ENCODE peak calls at places on chromosomes 6 and 20, in seven cellular contexts. B, I, D, K, G, L and F are unnamed samples.
A peak's percentile ranks its signal among the peaks of the same experiment; 100 is the strongest.

GRCh38 chr6:4860387-4860786 is 84.2 kb downstream of the CDYL start:
- DNase-seq in B (no peak), I (no peak), D (no peak), K (no peak), G (no peak), L (no peak), F (no peak)

GRCh38 chr6:122491915-122492537 is 20.4 kb upstream of the SERINC1 start:
- DNase-seq in B (peak; percentile 73), I (peak; percentile 68), D (peak; percentile 67), K (peak; percentile 70), G (peak; percentile 63), L (peak; percentile 49), F (peak; percentile 82)

GRCh38 chr6:33313709-33314514 is at the start of gene TAPBP:
- DNase-seq in B (peak; percentile 70), I (peak; percentile 55), D (peak; percentile 72), K (peak; percentile 75), G (peak; percentile 49), L (peak; percentile 71), F (peak; percentile 73)

GRCh38 chr6:158032354-158032733 is 50.7 kb downstream of the SYNJ2 start:
- DNase-seq in B (no peak), I (no peak), D (no peak), K (no peak), G (no peak), L (no peak), F (no peak)

GRCh38 chr6:19309661-19310060 is 527.5 kb upstream of the ID4 start:
- DNase-seq in B (no peak), I (no peak), D (no peak), K (no peak), G (no peak), L (no peak), F (no peak)

GRCh38 chr20:43901296-43901695 is 13.4 kb upstream of the TOX2 start:
- DNase-seq in B (no peak), I (no peak), D (no peak), K (no peak), G (no peak), L (no peak), F (no peak)

GRCh38 chr20:5065489-5066383 is 54.0 kb downstream of the PCNA start:
- DNase-seq in B (no peak), I (peak; percentile 84), D (peak; percentile 97), K (no peak), G (no peak), L (no peak), F (peak; percentile 94)

GRCh38 chr6:129730477-129731165 is 20.6 kb upstream of the ARHGAP18 start:
- DNase-seq in B (peak; percentile 43), I (peak; percentile 58), D (no peak), K (no peak), G (no peak), L (no peak), F (peak; percentile 53)

GRCh38 chr6:140346461-140346860 is 972.0 kb upstream of the CITED2 start:
- DNase-seq in B (no peak), I (no peak), D (peak; percentile 26), K (no peak), G (no peak), L (no peak), F (peak; percentile 47)

GRCh38 chr20:45545754-45546453 is 1.3 kb downstream of the EPPIN start:
- DNase-seq in B (peak; percentile 40), I (peak; percentile 48), D (peak; percentile 37), K (peak; percentile 10), G (no peak), L (no peak), F (peak; percentile 7)

GRCh38 chr20:36847009-36847709 is 28.8 kb upstream of the TLDC2 start:
- DNase-seq in B (peak; percentile 74), I (no peak), D (peak; percentile 83), K (no peak), G (peak; percentile 79), L (peak; percentile 76), F (peak; percentile 69)

GRCh38 chr6:10736721-10737120 is 10.9 kb upstream of the TMEM14B start:
- DNase-seq in B (no peak), I (no peak), D (no peak), K (no peak), G (no peak), L (no peak), F (no peak)

GRCh38 chr6:64050586-64050985 is 415.0 kb downstream of the PHF3 start:
- DNase-seq in B (no peak), I (no peak), D (peak; percentile 24), K (no peak), G (no peak), L (no peak), F (no peak)

GRCh38 chr6:145546265-145546664 is 189.1 kb downstream of the EPM2A start:
- DNase-seq in B (no peak), I (no peak), D (no peak), K (no peak), G (no peak), L (no peak), F (no peak)

GRCh38 chr6:144302701-144303351 is 17.7 kb downstream of the UTRN start:
- DNase-seq in B (no peak), I (peak; percentile 58), D (peak; percentile 40), K (no peak), G (peak; percentile 51), L (no peak), F (no peak)

GRCh38 chr6:24630861-24631505 is 15.0 kb downstream of the KIAA0319 start:
- DNase-seq in B (peak; percentile 12), I (no peak), D (no peak), K (no peak), G (no peak), L (no peak), F (no peak)

GRCh38 chr6:40517654-40518053 is 69.5 kb downstream of the LRFN2 start:
- DNase-seq in B (no peak), I (no peak), D (no peak), K (no peak), G (no peak), L (no peak), F (no peak)

GRCh38 chr20:50191566-50192363 is 1.1 kb downstream of the CEBPB start:
- DNase-seq in B (peak; percentile 77), I (peak; percentile 42), D (peak; percentile 28), K (peak; percentile 85), G (peak; percentile 89), L (peak; percentile 51), F (peak; percentile 56)

GRCh38 chr6:33248643-33248931 is 23.1 kb downstream of the VPS52 start:
- DNase-seq in B (no peak), I (no peak), D (no peak), K (no peak), G (no peak), L (no peak), F (no peak)

GRCh38 chr20:39070484-39071231 is 108.5 kb downstream of the DHX35 start:
- DNase-seq in B (no peak), I (peak; percentile 71), D (peak; percentile 56), K (no peak), G (no peak), L (no peak), F (peak; percentile 60)

GRCh38 chr6:31713991-31714684 is 1.0 kb upstream of the LY6G6D start:
- DNase-seq in B (peak; percentile 50), I (peak; percentile 68), D (no peak), K (no peak), G (peak; percentile 77), L (no peak), F (no peak)

GRCh38 chr6:110939429-110939828 is 19.1 kb upstream of the GTF3C6 start:
- DNase-seq in B (no peak), I (no peak), D (no peak), K (no peak), G (no peak), L (no peak), F (no peak)

GRCh38 chr6:108667984-108668383 is 107.3 kb downstream of the FOXO3 start:
- DNase-seq in B (peak; percentile 40), I (no peak), D (peak; percentile 75), K (no peak), G (no peak), L (no peak), F (peak; percentile 56)

GRCh38 chr6:116323863-116324262 is 44.1 kb upstream of the TSPYL1 start:
- DNase-seq in B (no peak), I (no peak), D (no peak), K (no peak), G (no peak), L (no peak), F (no peak)

GRCh38 chr6:150029276-150029675 is 3.9 kb upstream of the RAET1L start:
- DNase-seq in B (no peak), I (no peak), D (no peak), K (no peak), G (no peak), L (no peak), F (no peak)

GRCh38 chr20:40160151-40160550 is 528.9 kb downstream of the MAFB start:
- DNase-seq in B (peak; percentile 76), I (peak; percentile 60), D (peak; percentile 23), K (peak; percentile 38), G (peak; percentile 80), L (peak; percentile 17), F (peak; percentile 55)

GRCh38 chr20:58192065-58192464 is 36.4 kb downstream of the ANKRD60 start:
- DNase-seq in B (no peak), I (no peak), D (no peak), K (no peak), G (no peak), L (no peak), F (no peak)

GRCh38 chr20:58196402-58197184 is 31.9 kb downstream of the ANKRD60 start:
- DNase-seq in B (no peak), I (no peak), D (no peak), K (no peak), G (no peak), L (no peak), F (no peak)

GRCh38 chr20:58194176-58194796 is 34.2 kb downstream of the ANKRD60 start:
- DNase-seq in B (no peak), I (no peak), D (no peak), K (no peak), G (no peak), L (no peak), F (no peak)

GRCh38 chr20:58195047-58195446 is 33.4 kb downstream of the ANKRD60 start:
- DNase-seq in B (no peak), I (no peak), D (no peak), K (no peak), G (no peak), L (no peak), F (no peak)

GRCh38 chr20:58192567-58192966 is 35.9 kb downstream of the ANKRD60 start:
- DNase-seq in B (no peak), I (no peak), D (no peak), K (peak; percentile 65), G (no peak), L (no peak), F (no peak)
- TF ChIP-seq CTCF in B (peak; percentile 36), I (peak; percentile 62), D (peak; percentile 52), K (peak; percentile 71), G (peak; percentile 52), L (peak; percentile 57), F (peak; percentile 67)

GRCh38 chr6:125797120-125797933 is 6.6 kb downstream of the NCOA7 start:
- DNase-seq in B (no peak), I (no peak), D (no peak), K (no peak), G (no peak), L (no peak), F (no peak)
- H3K4me3 ChIP-seq in B (no peak overlapping the region), I (no peak overlapping the region), D (no peak overlapping the region), K (no peak overlapping the region), G (no peak overlapping the region), L (no peak overlapping the region), F (no peak overlapping the region)

GRCh38 chr20:48205786-48206185 is 420.5 kb upstream of the SULF2 start:
- DNase-seq in B (no peak), I (no peak), D (no peak), K (no peak), G (no peak), L (no peak), F (no peak)
- TF ChIP-seq CTCF in B (no peak), I (no peak), D (no peak), K (no peak), G (no peak), L (no peak), F (no peak)

GRCh38 chr20:53623454-53624206 is 30.0 kb upstream of the ZNF217 start:
- DNase-seq in B (peak; percentile 84), I (peak; percentile 77), D (peak; percentile 77), K (peak; percentile 65), G (peak; percentile 89), L (peak; percentile 70), F (peak; percentile 79)
- H3K4me3 ChIP-seq in B (peak overlapping the region; percentile 8), I (peak overlapping the region; percentile 66), D (peak overlapping the region; percentile 43), K (peak overlapping the region; percentile 34), G (peak overlapping the region; percentile 41), L (peak overlapping the region; percentile 51), F (peak overlapping the region; percentile 19)